ENCODE peak calls at places on chromosome 12, in four cellular contexts. B is GM23248, W is astrocyte, Y is HepG2. D is an unnamed sample.

GRCh38 chr12:106682594-106683234 is 91.8 kb upstream of the RIC8B start:
- DNase-seq in W (peak; percentile 7), B (peak; percentile 33), Y (peak; percentile 8), D (peak; percentile 51)

GRCh38 chr12:54588110-54588831 is at the start of gene PPP1R1A:
- DNase-seq in B (peak; percentile 18), Y (no peak), W (no peak), D (no peak)

GRCh38 chr12:84888861-84889260 is 23.7 kb downstream of the SLC6A15 start:
- DNase-seq in Y (no peak), B (no peak), W (no peak), D (no peak)

GRCh38 chr12:24742378-24742777 is 206.5 kb downstream of the BCAT1 start:
- DNase-seq in W (no peak), Y (no peak), B (no peak), D (no peak)

GRCh38 chr12:57614178-57614947 is 3.1 kb downstream of the ARHGEF25 start:
- DNase-seq in W (no peak), Y (no peak), B (peak; percentile 45), D (no peak)

GRCh38 chr12:25058619-25059018 is 109.7 kb upstream of the BCAT1 start:
- DNase-seq in W (no peak), B (no peak), Y (no peak), D (no peak)

GRCh38 chr12:132329036-132329738 is at the start of gene GALNT9:
- DNase-seq in W (no peak), Y (no peak), B (peak; percentile 53), D (peak; percentile 23)

GRCh38 chr12:29782821-29783772 is 645 bp downstream of the TMTC1 start:
- DNase-seq in W (peak; percentile 26), B (peak; percentile 81), Y (no peak), D (peak; percentile 53)

GRCh38 chr12:11822071-11822818 is 172.8 kb downstream of the ETV6 start:
- DNase-seq in B (peak; percentile 53), Y (no peak), W (peak; percentile 77), D (peak; percentile 82)

DNA sequence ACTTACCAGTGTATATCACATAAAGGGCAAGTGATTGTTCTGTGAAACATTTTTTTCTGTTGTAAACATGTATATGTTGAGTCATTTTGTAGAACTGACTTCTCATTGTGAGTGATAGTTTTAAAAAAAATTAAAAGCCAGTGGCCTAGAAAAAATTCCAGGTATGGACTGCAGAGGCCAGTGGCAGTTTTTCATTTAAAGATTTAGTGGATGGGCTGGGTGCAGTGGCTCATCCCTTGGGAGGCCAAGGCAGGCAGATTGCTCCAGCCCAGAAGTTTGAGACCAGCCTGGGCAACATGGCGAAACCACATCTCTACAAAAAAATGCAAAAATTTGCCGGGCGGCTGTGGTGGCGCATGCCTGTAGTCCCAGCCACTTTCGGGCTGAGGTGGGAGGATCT is 84.7 kb upstream of the MDM1 start:
- DNase-seq in B (peak; percentile 49), Y (no peak), W (peak; percentile 40), D (peak; percentile 52)
- H3K4me3 ChIP-seq in B (no peak overlapping the region), Y (no peak overlapping the region), W (no peak overlapping the region), D (no peak overlapping the region)

GRCh38 chr12:118017926-118018325 is 1.4 kb downstream of the RFC5 start:
- DNase-seq in W (no peak), Y (no peak), B (no peak), D (no peak)
- H3K4me2 ChIP-seq in W (peak overlapping the region; percentile 87), Y (peak overlapping the region; percentile 93), B (no peak overlapping the region), D (peak overlapping the region; percentile 85)

GRCh38 chr12:53201639-53202038 is 5.4 kb downstream of the ITGB7 start:
- DNase-seq in Y (no peak), W (no peak), B (no peak), D (no peak)

GRCh38 chr12:53199700-53200099 is 7.4 kb downstream of the ITGB7 start:
- DNase-seq in Y (no peak), W (no peak), B (no peak), D (no peak)

GRCh38 chr12:53200458-53201169 is 6.4 kb downstream of the ITGB7 start:
- DNase-seq in W (no peak), B (no peak), Y (no peak), D (no peak)

GRCh38 chr12:53200107-53200457 is 7.0 kb downstream of the ITGB7 start:
- DNase-seq in B (no peak), W (no peak), Y (no peak), D (no peak)

DNA sequence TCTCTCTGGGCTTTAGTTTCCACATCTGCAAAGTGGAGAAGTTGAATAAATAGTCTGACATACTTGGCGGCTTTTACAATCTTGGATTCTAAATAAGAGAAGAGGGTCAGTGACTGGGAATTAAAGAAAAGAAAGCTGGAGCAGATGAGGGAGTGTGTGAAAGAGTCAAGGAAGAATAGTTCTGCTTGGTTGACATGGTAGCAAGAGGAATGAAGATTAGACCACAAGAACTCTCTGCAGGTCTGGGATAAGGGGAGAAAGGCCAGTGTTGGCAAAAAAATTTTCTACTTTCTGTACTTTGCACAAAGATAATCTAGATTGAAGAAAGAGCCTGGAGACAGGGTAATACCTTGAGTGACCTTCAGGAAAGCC is 5.9 kb downstream of the ITGB7 start:
- DNase-seq in B (no peak), W (peak; percentile 62), Y (no peak), D (peak; percentile 38)
- H3K9ac ChIP-seq in B (no peak overlapping the region), W (no peak overlapping the region), Y (no peak overlapping the region), D (no peak overlapping the region)

GRCh38 chr12:94909609-94910008 is 93.9 kb downstream of the NDUFA12 start:
- DNase-seq in B (no peak), Y (no peak), W (no peak), D (no peak)
- H3K4me3 ChIP-seq in B (no peak overlapping the region), Y (no peak overlapping the region), W (no peak overlapping the region), D (no peak overlapping the region)

GRCh38 chr12:31752450-31752849 is 23.6 kb upstream of the AMN1 start:
- DNase-seq in B (no peak), Y (no peak), W (no peak), D (no peak)

GRCh38 chr12:31759621-31760459 is 31.0 kb upstream of the AMN1 start:
- DNase-seq in Y (no peak), B (no peak), W (no peak), D (no peak)

GRCh38 chr12:31756977-31757420 is 28.2 kb upstream of the AMN1 start:
- DNase-seq in W (peak; percentile 71), B (peak; percentile 29), Y (peak; percentile 41), D (peak; percentile 74)
- H3K4me2 ChIP-seq in W (no peak overlapping the region), B (no peak overlapping the region), Y (no peak overlapping the region), D (no peak overlapping the region)

D was measured in fibroblast of lung.